ENCODE peak calls at places on chromosomes 2 and 18, in eight cellular contexts. S, H, A, U, M, B, C and W are unnamed samples.

GRCh38 chr2:66509326-66509811 is 74.4 kb downstream of the MEIS1 start:
- DNase-seq in C (no peak), A (no peak), B (no peak), S (peak), M (no peak), H (no peak), U (no peak), W (no peak)

GRCh38 chr2:168583710-168584521 is 127.8 kb downstream of the CERS6 start:
- DNase-seq in A (no peak), H (no peak), M (no peak), B (no peak), U (no peak), C (peak), S (no peak), W (no peak)

GRCh38 chr2:118431188-118431562 is 342.9 kb downstream of the INSIG2 start:
- DNase-seq in H (no peak), S (no peak), U (no peak), C (no peak), M (no peak), A (no peak), B (no peak), W (no peak)

GRCh38 chr2:173814306-173814705 is 150.9 kb downstream of the SP3 start:
- DNase-seq in U (no peak), C (no peak), S (no peak), M (no peak), B (no peak), H (no peak), A (no peak), W (no peak)

GRCh38 chr2:35989523-35989922 is 366.1 kb upstream of the CRIM1 start:
- DNase-seq in M (no peak), H (no peak), A (no peak), B (no peak), C (no peak), U (no peak), S (peak), W (no peak)

GRCh38 chr18:3025544-3025943 is 12.6 kb upstream of the LPIN2 start:
- DNase-seq in H (no peak), A (no peak), C (no peak), U (no peak), B (no peak), S (no peak), M (no peak), W (no peak)

GRCh38 chr2:32738939-32739338 is 111.1 kb downstream of the TTC27 start:
- DNase-seq in M (no peak), H (no peak), C (no peak), U (no peak), B (no peak), A (no peak), S (no peak), W (no peak)

GRCh38 chr18:7566587-7567486 is at the start of gene PTPRM:
- DNase-seq in H (peak), S (peak), B (peak), U (peak), M (peak), A (no peak), C (peak), W (no peak)

GRCh38 chr2:233208382-233209116 is 42.9 kb upstream of the ATG16L1 start:
- DNase-seq in H (no peak), S (no peak), U (no peak), B (no peak), M (no peak), A (no peak), C (peak), W (no peak)

GRCh38 chr2:110955045-110955444 is 165.7 kb upstream of the BCL2L11 start:
- DNase-seq in A (no peak), M (no peak), B (no peak), U (no peak), C (no peak), S (no peak), H (no peak), W (no peak)

GRCh38 chr2:8586397-8587051 is 95.3 kb upstream of the ID2 start:
- DNase-seq in U (no peak), B (no peak), S (peak), H (no peak), C (no peak), A (no peak), M (no peak), W (no peak)

GRCh38 chr18:35050638-35051287 is 9.6 kb downstream of the MAPRE2 start:
- DNase-seq in H (no peak), M (no peak), C (no peak), U (no peak), S (peak), A (no peak), B (no peak), W (no peak)

GRCh38 chr2:134169788-134170187 is 84.1 kb upstream of the MGAT5 start:
- DNase-seq in B (no peak), S (no peak), A (no peak), U (no peak), C (no peak), H (no peak), M (no peak), W (no peak)

GRCh38 chr18:8830067-8831060 is 125.0 kb downstream of the MTCL1 start:
- DNase-seq in A (no peak), U (no peak), C (no peak), M (no peak), H (no peak), S (peak), B (no peak), W (no peak)

GRCh38 chr2:127226520-127227263 is 6.6 kb upstream of the CYP27C1 start:
- DNase-seq in H (no peak), C (peak), B (peak), U (peak), S (peak), M (no peak), A (no peak), W (peak)

GRCh38 chr2:44397447-44397846 is 35.7 kb downstream of the CAMKMT start:
- DNase-seq in S (no peak), H (no peak), M (no peak), B (no peak), C (no peak), U (no peak), A (no peak), W (no peak)

GRCh38 chr2:50613161-50613560 is 418.8 kb downstream of the NRXN1 start:
- DNase-seq in C (no peak), B (no peak), H (no peak), A (no peak), S (no peak), M (no peak), U (no peak), W (no peak)

GRCh38 chr18:26549486-26550435 is 1.4 kb upstream of the KCTD1 start:
- DNase-seq in M (peak), C (peak), U (peak), B (no peak), A (no peak), H (peak), S (peak), W (no peak)

GRCh38 chr18:64017870-64018269 is 48.0 kb downstream of the SERPINB8 start:
- DNase-seq in M (no peak), S (peak), C (no peak), U (peak), B (no peak), A (no peak), H (no peak), W (no peak)

GRCh38 chr2:43005211-43005974 is 213.0 kb upstream of the HAAO start:
- DNase-seq in H (no peak), M (no peak), C (no peak), B (no peak), S (peak), A (no peak), U (no peak), W (no peak)

GRCh38 chr2:85804583-85804982 is 50.8 kb downstream of the ATOH8 start:
- DNase-seq in S (peak), C (peak), B (peak), M (peak), A (no peak), H (no peak), U (peak), W (no peak)

GRCh38 chr2:950627-950992 is at the start of gene SNTG2:
- DNase-seq in C (no peak), M (no peak), B (peak), U (peak), H (peak), S (peak), A (peak), W (no peak)

GRCh38 chr2:740446-741293 is 63.5 kb upstream of the TMEM18 start:
- DNase-seq in A (no peak), H (peak), S (peak), C (peak), B (peak), M (peak), U (peak), W (no peak)